ENCODE peak calls at places on chromosomes 2 and 18, in nine cellular contexts. R is coronary artery; Y is GM12865; H is HFF-Myc; I is breast epithelium; F is AG10803; V is Karpas-422; U is astrocyte of the spinal cord; D is naive thymus-derived CD4-positive, alpha-beta T cell. L is an unnamed sample.

GRCh38 chr2:186349508-186349907 is 136.6 kb upstream of the ZC3H15 start:
- DNase-seq in R (no peak), Y (peak; percentile 10), H (peak; percentile 73), I (no peak), F (peak; percentile 65), V (no peak), U (peak; percentile 85), D (no peak), L (peak; percentile 93)

GRCh38 chr18:59729781-59730180 is 32.6 kb upstream of the CCBE1 start:
- DNase-seq in R (no peak), Y (no peak), H (no peak), I (no peak), F (no peak), V (no peak), U (no peak), D (no peak), L (no peak)

GRCh38 chr2:226649871-226650660 is 149.6 kb downstream of the IRS1 start:
- DNase-seq in R (no peak), Y (peak; percentile 75), H (peak; percentile 98), I (peak; percentile 69), F (peak; percentile 97), V (no peak), U (peak; percentile 99), D (peak; percentile 44), L (peak; percentile 100)

GRCh38 chr18:5975111-5975622 is 79.8 kb upstream of the TMEM200C start:
- DNase-seq in R (no peak), Y (peak; percentile 88), H (no peak), I (no peak), F (peak; percentile 66), V (peak; percentile 88), U (peak; percentile 87), D (no peak), L (peak; percentile 55)

GRCh38 chr2:30301551-30301950 is 70.2 kb downstream of the LBH start:
- DNase-seq in R (no peak), Y (no peak), H (no peak), I (no peak), F (peak; percentile 31), V (no peak), U (no peak), D (no peak), L (no peak)

GRCh38 chr2:225399509-225399908 is at the start of gene NYAP2:
- DNase-seq in R (no peak), Y (no peak), H (no peak), I (no peak), F (no peak), V (no peak), U (no peak), D (no peak), L (no peak)

GRCh38 chr2:198098918-198099317 is 294.5 kb downstream of the PLCL1 start:
- DNase-seq in R (no peak), Y (no peak), H (no peak), I (no peak), F (peak; percentile 11), V (no peak), U (no peak), D (no peak), L (no peak)

GRCh38 chr2:65231121-65231520 is 3.5 kb downstream of the ACTR2 start:
- DNase-seq in R (no peak), Y (no peak), H (no peak), I (no peak), F (peak; percentile 63), V (no peak), U (peak; percentile 55), D (no peak), L (peak; percentile 33)

GRCh38 chr2:142180820-142181533 is 50.2 kb upstream of the LRP1B start:
- DNase-seq in R (no peak), Y (peak; percentile 41), H (no peak), I (no peak), F (peak; percentile 16), V (no peak), U (no peak), D (no peak), L (peak; percentile 70)

DNA sequence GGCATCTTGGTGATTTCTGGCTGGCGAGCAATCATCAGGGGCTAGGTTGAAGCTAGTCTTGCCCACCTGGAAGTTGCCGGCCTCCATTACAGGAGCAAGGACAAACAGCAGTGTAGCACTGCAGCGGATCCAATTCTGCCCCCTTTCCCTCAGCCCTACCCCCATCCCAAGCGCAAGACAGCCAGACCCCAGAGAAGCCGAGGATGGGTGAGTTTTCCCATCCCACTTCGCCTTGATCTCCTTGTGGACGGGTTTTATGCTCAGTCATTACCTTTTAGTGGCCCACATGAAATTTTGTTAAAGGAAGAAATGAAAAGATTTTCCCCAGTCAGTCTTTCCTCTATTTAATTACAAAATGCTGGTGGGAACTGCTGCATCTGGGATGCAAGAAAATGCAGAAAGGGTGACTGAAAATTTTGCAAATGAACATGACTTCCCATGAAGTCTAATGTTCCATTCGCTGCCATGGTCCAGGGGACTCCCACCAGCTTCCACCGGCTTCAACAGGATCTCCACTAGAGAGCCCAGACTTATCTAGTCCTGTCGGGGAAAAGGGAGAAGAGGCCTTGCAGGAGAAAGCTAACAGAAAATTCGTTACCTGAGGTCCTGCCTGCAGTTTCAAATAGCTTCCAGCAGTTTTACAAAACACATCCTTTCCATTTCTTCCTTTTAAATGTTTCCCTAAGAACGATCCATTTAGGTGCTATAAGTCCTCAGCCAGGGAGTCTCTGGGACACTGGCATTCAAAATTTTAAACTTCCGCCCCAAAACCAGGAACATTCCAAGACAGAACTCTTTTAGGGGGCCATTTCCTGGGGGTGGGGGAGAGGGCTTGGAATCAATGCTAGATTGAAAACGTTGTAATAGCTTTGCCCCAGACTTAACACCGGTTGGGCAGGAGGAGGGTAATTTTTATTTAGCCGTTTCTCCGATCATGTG is 1.9 kb upstream of the HOXD9 start:
- DNase-seq in R (no peak), Y (no peak), H (no peak), I (no peak), F (no peak), V (no peak), U (no peak), D (no peak), L (no peak)
- H3K4me3 ChIP-seq in R (no peak overlapping the region), Y (no peak overlapping the region), H (no peak overlapping the region), I (peak overlapping the region; percentile 62), F (no peak overlapping the region), V (no peak overlapping the region), U (no peak overlapping the region), D (no peak overlapping the region), L (no peak overlapping the region)

GRCh38 chr2:118844261-118845004 is 3.0 kb downstream of the EN1 start:
- DNase-seq in R (no peak), Y (no peak), H (no peak), I (no peak), F (no peak), V (no peak), U (no peak), D (no peak), L (no peak)

GRCh38 chr2:118841828-118842461 is 5.5 kb downstream of the EN1 start:
- DNase-seq in R (no peak), Y (no peak), H (no peak), I (no peak), F (no peak), V (no peak), U (no peak), D (no peak), L (no peak)

GRCh38 chr2:118843492-118844132 is 3.8 kb downstream of the EN1 start:
- DNase-seq in R (no peak), Y (no peak), H (no peak), I (no peak), F (no peak), V (no peak), U (no peak), D (no peak), L (no peak)

GRCh38 chr2:118841450-118841827 is 6.0 kb downstream of the EN1 start:
- DNase-seq in R (no peak), Y (no peak), H (no peak), I (no peak), F (no peak), V (no peak), U (no peak), D (no peak), L (no peak)

DNA sequence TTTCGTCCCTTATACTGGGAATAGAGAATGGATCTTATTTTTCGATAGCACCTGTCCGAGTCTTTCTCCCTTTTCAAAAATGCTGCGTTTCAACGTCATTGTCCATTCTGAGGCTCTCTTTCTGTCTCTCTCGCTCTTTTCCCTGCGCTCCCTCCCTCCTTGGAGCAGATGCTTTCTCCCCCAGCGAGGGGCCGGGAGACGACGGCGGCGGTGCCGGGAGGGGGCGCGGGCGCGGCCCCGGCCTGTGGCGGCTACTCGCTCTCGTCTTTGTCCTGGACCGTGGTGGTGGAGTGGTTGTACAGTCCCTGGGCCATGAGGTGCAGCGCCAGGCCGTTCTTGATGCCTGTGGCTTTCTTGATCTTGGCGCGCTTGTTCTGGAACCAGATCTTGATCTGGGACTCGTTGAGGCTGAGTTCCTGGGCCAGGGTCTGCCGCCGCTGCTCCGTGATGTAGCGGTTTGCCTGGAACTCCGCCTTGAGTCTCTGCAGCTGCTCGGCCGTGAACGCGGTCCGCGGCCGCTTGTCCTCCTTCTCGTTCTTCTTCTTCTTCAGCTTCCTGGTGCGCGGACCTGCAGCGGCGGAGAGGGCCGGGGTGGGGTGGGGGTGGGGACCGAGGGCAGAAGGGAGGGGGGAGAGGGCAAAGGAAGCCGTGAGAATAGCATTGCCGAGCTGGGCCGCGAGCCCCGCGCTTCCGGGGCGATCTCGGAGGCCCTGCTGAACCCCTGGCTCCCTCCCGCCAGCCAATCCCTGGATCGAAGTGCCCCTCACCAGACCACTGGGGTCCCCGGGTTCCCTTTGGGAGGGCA is 4.6 kb downstream of the EN1 start:
- DNase-seq in R (no peak), Y (no peak), H (no peak), I (no peak), F (no peak), V (no peak), U (no peak), D (no peak), L (no peak)
- H3K4me3 ChIP-seq in R (peak overlapping the region; percentile 60), Y (no peak overlapping the region), H (no peak overlapping the region), I (peak overlapping the region; percentile 57), F (peak overlapping the region; percentile 71), V (no peak overlapping the region), U (peak overlapping the region; percentile 30), D (peak overlapping the region; percentile 38), L (no peak overlapping the region)

DNA sequence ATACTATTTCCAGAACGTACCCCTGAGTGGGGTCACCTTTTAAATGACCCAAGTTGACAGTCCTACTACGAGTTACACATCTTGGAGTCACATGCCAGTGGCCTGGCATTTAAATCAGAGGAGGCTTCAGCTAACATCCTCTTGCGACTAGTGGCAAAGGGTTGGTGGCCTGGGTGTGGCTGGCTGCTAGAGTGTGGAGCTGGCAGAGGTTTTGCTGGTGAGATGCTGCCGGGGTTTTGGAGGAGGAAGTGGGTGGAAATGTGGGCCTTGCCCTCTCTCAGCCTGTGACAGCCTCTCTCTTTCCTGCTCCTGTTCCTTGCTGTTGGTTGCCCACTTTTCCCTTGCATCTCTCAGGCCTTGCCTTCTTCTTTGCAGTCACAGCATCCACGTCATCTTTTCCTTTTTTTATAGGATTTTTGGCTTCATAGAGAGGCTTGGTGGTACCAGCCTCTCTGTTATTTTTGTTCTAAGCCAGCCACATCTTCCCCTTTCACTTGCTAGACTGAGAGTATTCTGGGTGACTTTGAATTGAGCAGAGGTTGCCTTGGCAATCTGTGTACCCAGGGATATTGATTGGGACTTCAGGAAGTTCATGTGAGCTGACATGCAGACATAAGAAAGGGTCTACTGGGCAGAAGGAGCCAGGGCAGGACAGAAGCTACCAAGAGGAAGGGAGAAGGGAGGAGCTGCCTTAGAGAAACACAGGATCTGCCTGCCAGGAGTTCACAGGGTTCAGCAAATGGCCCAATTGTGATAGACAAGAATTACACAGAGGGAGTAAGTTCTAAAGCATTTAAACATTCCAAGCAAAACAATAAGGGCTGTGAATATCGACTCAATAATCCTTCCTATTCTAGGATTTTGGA is 55.4 kb downstream of the CDC42EP3 start:
- DNase-seq in R (no peak), Y (peak; percentile 59), H (no peak), I (no peak), F (no peak), V (no peak), U (no peak), D (no peak), L (no peak)
- H3K4me3 ChIP-seq in R (no peak overlapping the region), Y (no peak overlapping the region), H (no peak overlapping the region), I (no peak overlapping the region), F (no peak overlapping the region), V (no peak overlapping the region), U (no peak overlapping the region), D (no peak overlapping the region), L (no peak overlapping the region)

GRCh38 chr18:72867721-72868665 is at the start of gene NETO1:
- DNase-seq in R (no peak), Y (no peak), H (no peak), I (no peak), F (no peak), V (no peak), U (peak; percentile 49), D (no peak), L (no peak)
- H3K4me3 ChIP-seq in R (peak within 1 kb of the TSS; percentile 66), Y (no peak within 1 kb of the TSS), H (peak within 1 kb of the TSS; percentile 58), I (peak within 1 kb of the TSS; percentile 63), F (peak within 1 kb of the TSS; percentile 41), V (no peak within 1 kb of the TSS), U (peak within 1 kb of the TSS; percentile 65), D (no peak within 1 kb of the TSS), L (peak within 1 kb of the TSS; percentile 22)